ENCODE peak calls at places on chromosomes 12 and 14, in ten cellular contexts. Y, A, X, J, Q, L, N, K, C and H are unnamed samples.

GRCh38 chr14:80456200-80456599 is 244.9 kb upstream of the DIO2 start:
- DNase-seq in X (no peak), A (no peak), C (no peak), Y (no peak), K (peak; percentile 47), L (no peak), J (no peak), Q (no peak), N (peak; percentile 39), H (peak; percentile 61)

GRCh38 chr12:50786498-50787231 is 22.8 kb downstream of the ATF1 start:
- DNase-seq in Q (peak; percentile 81), K (peak; percentile 85), X (peak; percentile 14), C (no peak), A (no peak), J (no peak), L (no peak), Y (no peak), N (peak; percentile 94), H (peak; percentile 98)

GRCh38 chr12:6116481-6117021 is 7.9 kb downstream of the VWF start:
- DNase-seq in C (no peak), N (peak; percentile 66), Q (peak; percentile 95), A (no peak), K (peak; percentile 73), L (no peak), X (no peak), Y (no peak), J (no peak), H (peak; percentile 93)

GRCh38 chr12:93109794-93110203 is 180.7 kb upstream of the EEA1 start:
- DNase-seq in J (no peak), Y (no peak), X (no peak), A (no peak), K (no peak), Q (no peak), N (peak; percentile 53), C (no peak), L (no peak), H (no peak)

GRCh38 chr14:67766035-67766680 is 50.2 kb downstream of the ZFYVE26 start:
- DNase-seq in X (no peak), Q (no peak), J (no peak), Y (no peak), C (no peak), K (no peak), L (no peak), A (peak; percentile 52), N (no peak), H (no peak)

GRCh38 chr12:117049295-117049694 is 49.9 kb downstream of the TESC start:
- DNase-seq in A (no peak), Q (no peak), L (no peak), J (no peak), Y (no peak), K (no peak), N (no peak), X (no peak), C (no peak), H (no peak)

GRCh38 chr12:131908082-131908715 is 13.8 kb downstream of the ULK1 start:
- DNase-seq in Y (no peak), J (no peak), K (no peak), Q (no peak), L (no peak), X (no peak), C (no peak), A (no peak), N (no peak), H (no peak)

GRCh38 chr14:105659935-105660527 is 133.6 kb downstream of the TMEM121 start:
- DNase-seq in A (no peak), J (no peak), N (no peak), L (no peak), Q (no peak), C (no peak), Y (no peak), X (no peak), K (no peak), H (no peak)

GRCh38 chr14:50410921-50411320 is 14.2 kb upstream of the CDKL1 start:
- DNase-seq in L (no peak), K (peak; percentile 85), Y (no peak), Q (no peak), C (no peak), X (no peak), A (no peak), N (peak; percentile 77), J (no peak), H (peak; percentile 89)

GRCh38 chr12:125852116-125852515 is 786.9 kb downstream of the AACS start:
- DNase-seq in Y (no peak), X (no peak), A (no peak), Q (no peak), C (no peak), L (no peak), N (no peak), J (no peak), K (no peak), H (no peak)

GRCh38 chr12:68043446-68043845 is 54.2 kb downstream of the IFNG-AS1 start:
- DNase-seq in Q (no peak), N (no peak), X (no peak), K (no peak), A (no peak), L (no peak), Y (no peak), C (no peak), J (no peak), H (no peak)

GRCh38 chr14:33932526-33933292 is 18.2 kb downstream of the EGLN3 start:
- DNase-seq in Q (no peak), K (peak; percentile 80), J (no peak), N (no peak), L (no peak), C (no peak), Y (peak; percentile 87), X (no peak), A (no peak), H (peak; percentile 42)

GRCh38 chr12:46240436-46240835 is 28.4 kb downstream of the SLC38A1 start:
- DNase-seq in J (no peak), Q (no peak), C (no peak), K (no peak), A (no peak), N (no peak), L (no peak), Y (no peak), X (no peak), H (no peak)

GRCh38 chr14:72462041-72462440 is 431.9 kb downstream of the DPF3 start:
- DNase-seq in J (no peak), X (no peak), L (no peak), K (no peak), Y (no peak), Q (no peak), C (no peak), A (no peak), N (no peak), H (no peak)

GRCh38 chr14:72463291-72463866 is 430.5 kb downstream of the DPF3 start:
- DNase-seq in K (no peak), A (no peak), Q (no peak), Y (no peak), C (no peak), J (no peak), L (no peak), N (peak; percentile 16), X (no peak), H (no peak)

GRCh38 chr14:72471346-72471745 is 422.6 kb downstream of the DPF3 start:
- DNase-seq in L (no peak), N (no peak), A (no peak), C (no peak), X (no peak), J (no peak), K (no peak), Q (no peak), Y (no peak), H (no peak)

GRCh38 chr14:72466325-72466724 is 427.6 kb downstream of the DPF3 start:
- DNase-seq in L (no peak), X (no peak), Q (no peak), A (no peak), J (no peak), K (no peak), C (no peak), Y (no peak), N (no peak), H (no peak)
- H3K27ac ChIP-seq in L (no peak overlapping the region), X (no peak overlapping the region), Q (no peak overlapping the region), A (no peak overlapping the region), J (no peak overlapping the region), K (no peak overlapping the region), C (no peak overlapping the region), Y (no peak overlapping the region), N (no peak overlapping the region), H (no peak overlapping the region)

DNA sequence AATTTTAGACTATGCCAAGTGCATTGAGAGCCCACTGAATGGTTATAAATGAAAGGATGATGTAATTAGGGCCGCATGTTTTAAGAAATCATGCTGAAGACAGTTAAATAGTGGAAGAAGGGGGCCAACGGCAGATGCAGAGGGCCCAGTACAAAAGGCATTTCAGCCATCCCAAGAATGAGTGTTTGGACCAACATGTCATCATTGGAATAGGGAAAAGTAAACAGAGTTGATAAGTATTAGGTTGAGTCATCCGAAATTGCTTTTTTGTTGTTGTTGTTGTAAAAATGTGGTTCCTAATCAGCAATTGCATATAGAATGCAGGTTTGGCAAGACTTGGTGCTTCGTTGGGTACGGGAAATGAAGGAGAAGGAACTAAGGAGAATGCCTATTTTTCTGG is 29.5 kb downstream of the BMP4 start:
- DNase-seq in J (no peak), C (no peak), X (no peak), Q (no peak), K (peak; percentile 50), N (peak; percentile 70), A (no peak), Y (no peak), L (no peak), H (peak; percentile 36)
- H3K4me1 ChIP-seq in J (no peaks in the 10 kb centered on the region), C (no peaks in the 10 kb centered on the region), X (peaks cover 7% of the 10 kb centered on the region), Q (peaks cover 28% of the 10 kb centered on the region), K (no peaks in the 10 kb centered on the region), N (peaks cover 2% of the 10 kb centered on the region), A (peaks cover 10% of the 10 kb centered on the region), Y (no peaks in the 10 kb centered on the region), L (no peaks in the 10 kb centered on the region), H (peaks cover 17% of the 10 kb centered on the region)

DNA sequence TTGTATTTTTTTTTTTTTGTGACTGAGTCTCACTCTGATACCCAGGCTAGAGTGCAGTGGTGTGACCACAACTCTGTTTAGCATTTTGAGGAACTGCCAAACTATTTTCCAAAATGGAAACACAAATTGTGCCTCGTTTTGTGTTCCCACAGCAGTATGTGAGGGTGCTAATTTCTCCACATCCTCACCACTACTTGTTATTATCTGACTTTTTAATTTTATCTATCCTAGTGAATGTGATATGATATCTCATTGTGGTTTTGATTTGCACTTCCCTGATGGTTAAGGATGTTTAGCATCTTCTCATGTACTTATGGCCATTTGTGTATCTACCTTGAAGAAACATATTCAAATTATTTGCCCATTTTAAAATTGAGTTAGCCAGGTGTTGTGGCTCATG is 62.4 kb downstream of the SRGAP1 start:
- DNase-seq in Q (no peak), L (no peak), K (no peak), X (no peak), C (no peak), A (no peak), N (no peak), Y (no peak), J (no peak), H (no peak)
- H3K27ac ChIP-seq in Q (no peak overlapping the region), L (no peak overlapping the region), K (no peak overlapping the region), X (no peak overlapping the region), C (no peak overlapping the region), A (no peak overlapping the region), N (no peak overlapping the region), Y (no peak overlapping the region), J (no peak overlapping the region), H (no peak overlapping the region)

DNA sequence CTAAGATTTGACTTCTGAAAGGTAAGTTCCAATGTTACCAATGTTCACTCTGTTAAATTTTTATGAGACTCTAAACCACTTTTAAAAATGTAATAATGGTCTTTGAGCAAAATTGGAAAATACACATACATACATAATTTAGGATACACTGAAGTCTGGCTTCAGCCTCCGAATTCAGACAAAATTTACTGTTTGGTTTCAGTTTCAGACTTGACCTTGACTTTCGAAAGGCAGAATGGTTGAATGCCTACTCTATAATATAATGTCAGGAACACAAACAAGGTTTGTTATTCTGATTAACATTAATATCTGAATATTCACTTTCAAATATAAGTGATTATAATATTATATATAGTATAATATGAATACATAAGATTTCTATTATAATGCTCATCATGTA is 74.1 kb upstream of the KRAS start:
- DNase-seq in A (no peak), K (no peak), Y (no peak), C (no peak), L (no peak), X (no peak), J (no peak), N (no peak), Q (no peak), H (no peak)
- H3K4me1 ChIP-seq in A (no peaks in the 10 kb centered on the region), K (peaks cover 25% of the 10 kb centered on the region), Y (no peaks in the 10 kb centered on the region), C (no peaks in the 10 kb centered on the region), L (no peaks in the 10 kb centered on the region), X (peaks cover 3% of the 10 kb centered on the region), J (peaks cover 30% of the 10 kb centered on the region), N (no peaks in the 10 kb centered on the region), Q (peaks cover 14% of the 10 kb centered on the region), H (peaks cover 16% of the 10 kb centered on the region)